ENCODE peak calls at places on chromosomes 11 and 22, in five cellular contexts. One of them, this sample, is unnamed.

GRCh38 chr22:29886601-29887000 is 3.6 kb downstream of the MTMR3 start:
- DNase-seq in H9: no peak
- DNase-seq in H1: no peak
- DNase-seq in neuronal stem cell: no peak
- DNase-seq in IMR-90: no peak
- DNase-seq in this sample: no peak

GRCh38 chr11:73217131-73217809 is 811 bp upstream of the P2RY2 start:
- DNase-seq in IMR-90: no peak
- DNase-seq in H9: no peak
- DNase-seq in H1: no peak
- DNase-seq in neuronal stem cell: no peak
- DNase-seq in this sample: no peak

GRCh38 chr11:129408865-129409444 is 33.3 kb downstream of the BARX2 start:
- DNase-seq in H1: no peak
- DNase-seq in H9: no peak
- DNase-seq in neuronal stem cell: no peak
- DNase-seq in IMR-90: no peak
- DNase-seq in this sample: no peak

GRCh38 chr22:40512426-40513136 is 123.9 kb downstream of the MRTFA start:
- DNase-seq in H9: no peak
- DNase-seq in IMR-90: peak; percentile 99
- DNase-seq in H1: no peak
- DNase-seq in neuronal stem cell: no peak
- DNase-seq in this sample: peak; percentile 96

GRCh38 chr11:95684701-95685100 is 104.9 kb downstream of the FAM76B start:
- DNase-seq in H9: no peak
- DNase-seq in H1: no peak
- DNase-seq in neuronal stem cell: no peak
- DNase-seq in IMR-90: no peak
- DNase-seq in this sample: no peak

GRCh38 chr11:118283311-118283636 is 19.2 kb upstream of the MPZL2 start:
- DNase-seq in IMR-90: no peak
- DNase-seq in neuronal stem cell: no peak
- DNase-seq in H9: no peak
- DNase-seq in H1: no peak
- DNase-seq in this sample: no peak

GRCh38 chr11:76863196-76863777 is 2.6 kb downstream of the ACER3 start:
- DNase-seq in H9: no peak
- DNase-seq in neuronal stem cell: no peak
- DNase-seq in H1: no peak
- DNase-seq in IMR-90: no peak
- DNase-seq in this sample: peak; percentile 27

GRCh38 chr11:27217948-27218410 is 145.0 kb downstream of the CCDC34 start:
- DNase-seq in IMR-90: peak; percentile 88
- DNase-seq in H9: no peak
- DNase-seq in neuronal stem cell: no peak
- DNase-seq in H1: peak; percentile 14
- DNase-seq in this sample: peak; percentile 69

GRCh38 chr11:7609521-7609920 is 63.8 kb downstream of the CYB5R2 start:
- DNase-seq in H1: no peak
- DNase-seq in IMR-90: peak; percentile 31
- DNase-seq in neuronal stem cell: no peak
- DNase-seq in H9: no peak
- DNase-seq in this sample: peak; percentile 25

GRCh38 chr11:1163911-1164735 is 6.4 kb downstream of the MUC5AC start:
- DNase-seq in H9: no peak
- DNase-seq in neuronal stem cell: no peak
- DNase-seq in IMR-90: no peak
- DNase-seq in H1: no peak
- DNase-seq in this sample: no peak

GRCh38 chr11:59755701-59756495 is 722 bp downstream of the STX3 start:
- DNase-seq in IMR-90: peak; percentile 63
- DNase-seq in neuronal stem cell: peak; percentile 51
- DNase-seq in H1: peak; percentile 81
- DNase-seq in H9: peak; percentile 71
- DNase-seq in this sample: peak; percentile 65

GRCh38 chr11:44316388-44317240 is 6.7 kb upstream of the ALX4 start:
- DNase-seq in IMR-90: no peak
- DNase-seq in H9: no peak
- DNase-seq in H1: peak; percentile 81
- DNase-seq in neuronal stem cell: no peak
- DNase-seq in this sample: no peak

GRCh38 chr11:1197886-1198765 is 24.7 kb upstream of the MUC5B start:
- DNase-seq in neuronal stem cell: no peak
- DNase-seq in IMR-90: no peak
- DNase-seq in H9: peak; percentile 54
- DNase-seq in H1: no peak
- DNase-seq in this sample: no peak

GRCh38 chr11:12818333-12819015 is 144.3 kb downstream of the TEAD1 start:
- DNase-seq in IMR-90: peak; percentile 89
- DNase-seq in neuronal stem cell: no peak
- DNase-seq in H1: no peak
- DNase-seq in H9: no peak
- DNase-seq in this sample: peak; percentile 80

GRCh38 chr11:45941285-45941684 is 18.8 kb downstream of the LARGE2 start:
- DNase-seq in H9: no peak
- DNase-seq in H1: no peak
- DNase-seq in IMR-90: no peak
- DNase-seq in neuronal stem cell: no peak
- DNase-seq in this sample: no peak

GRCh38 chr11:68213135-68213515 is at the start of gene KMT5B:
- DNase-seq in IMR-90: peak; percentile 54
- DNase-seq in H9: no peak
- DNase-seq in neuronal stem cell: peak; percentile 64
- DNase-seq in H1: peak; percentile 83
- DNase-seq in this sample: peak; percentile 65

GRCh38 chr11:68213555-68214172 is 568 bp upstream of the KMT5B start:
- DNase-seq in neuronal stem cell: peak; percentile 95
- DNase-seq in H9: peak; percentile 84
- DNase-seq in IMR-90: peak; percentile 96
- DNase-seq in H1: peak; percentile 93
- DNase-seq in this sample: peak; percentile 94

GRCh38 chr11:68215524-68216170 is 2.6 kb upstream of the KMT5B start:
- DNase-seq in H1: no peak
- DNase-seq in H9: no peak
- DNase-seq in IMR-90: no peak
- DNase-seq in neuronal stem cell: no peak
- DNase-seq in this sample: no peak

GRCh38 chr11:68215087-68215445 is 2.0 kb upstream of the KMT5B start:
- DNase-seq in IMR-90: no peak
- DNase-seq in H9: peak; percentile 43
- DNase-seq in neuronal stem cell: no peak
- DNase-seq in H1: no peak
- DNase-seq in this sample: no peak

DNA sequence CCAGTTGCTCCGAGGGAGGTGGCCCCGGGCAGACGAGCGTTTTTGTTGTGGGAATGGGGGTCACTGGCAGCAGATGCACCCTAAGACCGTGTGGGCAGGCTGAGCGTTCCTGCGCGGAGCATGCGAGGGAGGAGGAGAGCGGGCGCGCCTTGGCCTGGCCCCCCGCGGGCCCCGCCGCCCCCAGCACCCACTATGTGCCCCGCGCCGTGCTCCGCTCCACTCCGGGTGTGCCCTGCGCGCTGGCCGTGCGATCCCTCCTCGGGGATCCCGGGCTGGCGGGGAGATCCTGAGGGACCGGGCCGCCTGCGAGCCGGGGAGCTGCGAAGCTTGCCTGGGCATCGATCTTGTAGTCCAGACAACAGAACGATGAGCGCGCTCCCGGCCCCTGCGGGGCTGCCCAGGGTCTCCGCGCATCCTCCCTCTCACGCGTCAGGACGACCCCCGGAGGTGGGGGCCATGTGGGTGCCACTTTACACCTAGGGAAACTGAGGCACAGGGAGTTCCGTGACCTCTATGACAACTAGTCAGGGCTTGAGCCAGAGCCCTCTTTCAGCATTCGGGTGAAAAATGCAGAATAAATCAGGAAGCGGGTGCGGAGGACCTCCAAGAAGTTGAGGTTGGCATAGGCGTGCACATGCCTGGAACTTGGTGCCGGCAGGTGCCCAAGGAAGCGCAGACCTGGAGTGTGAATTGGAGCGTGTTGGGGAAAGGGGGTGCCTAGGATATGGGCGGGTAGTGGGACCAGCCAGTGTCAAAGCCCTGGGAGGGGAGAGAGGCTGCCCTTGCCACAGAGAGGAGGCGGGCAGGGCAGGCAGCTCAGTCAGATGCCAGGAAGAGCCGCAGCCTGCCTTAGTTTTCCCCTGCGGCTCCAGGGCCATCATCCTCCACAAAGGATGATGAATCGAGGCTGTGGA is 1.3 kb upstream of the KMT5B start:
- DNase-seq in H1: peak; percentile 74
- DNase-seq in IMR-90: no peak
- DNase-seq in H9: peak; percentile 43
- DNase-seq in neuronal stem cell: no peak
- DNase-seq in this sample: no peak
- H3K14ac ChIP-seq in H1: no peak overlapping the region
- H3K14ac ChIP-seq in IMR-90: peak overlapping the region; percentile 96
- H3K14ac ChIP-seq in H9: peak overlapping the region; percentile 85
- H3K14ac ChIP-seq in neuronal stem cell: peak overlapping the region; percentile 25
- H3K14ac ChIP-seq in this sample: peak overlapping the region; percentile 99

GRCh38 chr22:49481651-49482399 is 345.8 kb downstream of the BRD1 start:
- DNase-seq in neuronal stem cell: no peak
- DNase-seq in H9: no peak
- DNase-seq in H1: no peak
- DNase-seq in IMR-90: no peak
- DNase-seq in this sample: no peak

GRCh38 chr22:49480896-49481650 is 346.6 kb downstream of the BRD1 start:
- DNase-seq in H1: no peak
- DNase-seq in H9: no peak
- DNase-seq in IMR-90: no peak
- DNase-seq in neuronal stem cell: no peak
- DNase-seq in this sample: no peak

GRCh38 chr22:49482811-49483210 is 344.9 kb downstream of the BRD1 start:
- DNase-seq in IMR-90: no peak
- DNase-seq in neuronal stem cell: no peak
- DNase-seq in H1: no peak
- DNase-seq in H9: no peak
- DNase-seq in this sample: no peak

GRCh38 chr22:49483946-49484345 is 343.7 kb downstream of the BRD1 start:
- DNase-seq in IMR-90: no peak
- DNase-seq in neuronal stem cell: no peak
- DNase-seq in H9: no peak
- DNase-seq in H1: no peak
- DNase-seq in this sample: no peak

GRCh38 chr22:49483281-49483905 is 344.3 kb downstream of the BRD1 start:
- DNase-seq in neuronal stem cell: no peak
- DNase-seq in IMR-90: no peak
- DNase-seq in H1: no peak
- DNase-seq in H9: peak; percentile 22
- DNase-seq in this sample: no peak
- H2AK5ac ChIP-seq in neuronal stem cell: peak overlapping the region; percentile 15
- H2AK5ac ChIP-seq in IMR-90: no peak overlapping the region
- H2AK5ac ChIP-seq in H1: peak overlapping the region; percentile 28
- H2AK5ac ChIP-seq in H9: no peak overlapping the region
- H2AK5ac ChIP-seq in this sample: no peak overlapping the region

DNA sequence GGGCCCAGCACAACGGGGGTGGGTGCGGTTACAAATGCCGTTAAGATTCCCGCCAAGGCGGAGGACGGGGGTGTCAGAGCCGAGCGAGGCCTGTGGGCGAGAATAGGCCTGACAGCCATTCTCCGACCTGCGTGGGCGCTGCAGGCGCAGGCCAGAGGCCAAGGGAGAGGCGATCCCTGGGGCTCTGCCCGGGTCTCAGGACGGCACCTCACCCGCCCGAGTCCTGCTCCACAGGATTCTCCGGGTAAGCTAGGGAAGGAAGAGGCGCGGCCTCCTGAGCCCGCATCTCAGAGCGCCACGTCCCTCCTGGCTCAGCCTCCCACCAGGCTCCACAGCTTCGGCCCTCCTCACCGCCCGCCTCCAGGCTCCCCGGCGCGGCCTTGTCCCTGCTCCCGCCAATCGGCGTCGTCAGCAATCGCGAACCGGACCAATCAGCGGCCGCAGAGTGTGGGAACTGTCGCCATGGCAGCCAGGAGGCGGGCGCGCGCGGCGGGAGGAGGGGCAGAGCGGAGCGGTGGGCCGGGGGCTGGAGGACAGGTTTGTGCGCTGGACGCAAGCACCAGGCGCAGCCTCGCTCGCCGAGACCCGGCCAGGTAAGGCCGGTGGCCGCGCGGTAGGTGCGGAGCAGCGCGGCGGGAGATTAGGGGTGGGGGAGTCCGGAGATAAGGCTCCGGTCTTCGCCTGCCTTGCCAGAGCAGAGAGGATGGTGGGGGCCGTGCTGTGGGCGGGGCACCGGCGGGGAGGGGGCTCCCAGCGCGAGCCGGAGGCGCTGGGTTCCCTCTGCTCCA is at the start of gene NUCB2:
- DNase-seq in H9: peak; percentile 98
- DNase-seq in IMR-90: peak; percentile 93
- DNase-seq in H1: peak; percentile 100
- DNase-seq in neuronal stem cell: peak; percentile 97
- DNase-seq in this sample: peak; percentile 99
- H3K14ac ChIP-seq in H9: peak within 1 kb of the TSS; percentile 63
- H3K14ac ChIP-seq in IMR-90: peak within 1 kb of the TSS; percentile 91
- H3K14ac ChIP-seq in H1: peak within 1 kb of the TSS; percentile 66
- H3K14ac ChIP-seq in neuronal stem cell: peak within 1 kb of the TSS; percentile 58
- H3K14ac ChIP-seq in this sample: peak within 1 kb of the TSS; percentile 98

GRCh38 chr11:19727246-19727645 is 14.6 kb downstream of the NAV2 start:
- DNase-seq in neuronal stem cell: no peak
- DNase-seq in IMR-90: peak; percentile 80
- DNase-seq in H9: no peak
- DNase-seq in H1: no peak
- DNase-seq in this sample: no peak

GRCh38 chr11:19722702-19723101 is 10.1 kb downstream of the NAV2 start:
- DNase-seq in IMR-90: peak; percentile 36
- DNase-seq in H9: no peak
- DNase-seq in neuronal stem cell: no peak
- DNase-seq in H1: no peak
- DNase-seq in this sample: no peak

GRCh38 chr11:19723572-19724342 is 11.1 kb downstream of the NAV2 start:
- DNase-seq in IMR-90: peak; percentile 55
- DNase-seq in neuronal stem cell: no peak
- DNase-seq in H9: no peak
- DNase-seq in H1: no peak
- DNase-seq in this sample: no peak

GRCh38 chr11:19724765-19725164 is 12.1 kb downstream of the NAV2 start:
- DNase-seq in neuronal stem cell: no peak
- DNase-seq in H9: no peak
- DNase-seq in IMR-90: no peak
- DNase-seq in H1: no peak
- DNase-seq in this sample: no peak

DNA sequence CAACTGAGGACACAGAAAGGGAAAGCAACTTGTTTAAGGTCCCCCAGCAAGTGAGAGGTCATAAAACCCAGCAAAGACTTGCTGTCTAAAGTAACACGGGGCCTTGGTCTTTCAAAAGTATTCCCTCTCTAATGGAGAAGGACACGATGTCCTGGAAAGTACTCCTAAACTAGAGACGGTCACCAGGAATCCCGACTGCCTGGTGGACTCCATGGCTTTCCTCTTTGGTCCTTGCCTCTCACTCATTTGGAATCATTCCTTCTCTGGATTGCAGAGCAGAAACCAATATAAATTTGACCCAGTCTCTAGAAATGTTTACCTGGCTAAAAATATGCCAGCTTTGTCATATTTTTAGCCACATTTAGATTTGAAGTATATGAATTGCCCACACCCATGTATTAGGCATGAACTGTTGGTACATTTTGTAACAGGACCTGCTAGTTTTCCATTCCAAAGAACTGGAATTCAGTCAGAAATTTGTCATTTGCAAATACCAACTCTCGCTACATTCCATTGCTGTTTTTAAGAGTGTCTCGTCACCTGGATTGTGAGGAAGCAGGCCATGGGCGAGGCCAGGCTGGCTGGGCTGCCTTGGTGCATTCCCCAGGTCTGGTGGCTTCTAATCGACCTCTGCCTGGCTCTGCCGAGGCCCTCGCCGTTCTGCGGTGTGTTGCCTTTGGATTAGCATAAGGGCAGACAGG is 12.9 kb downstream of the NAV2 start:
- DNase-seq in H9: no peak
- DNase-seq in neuronal stem cell: no peak
- DNase-seq in IMR-90: no peak
- DNase-seq in H1: no peak
- DNase-seq in this sample: peak; percentile 98
- H2AK5ac ChIP-seq in H9: no peak overlapping the region
- H2AK5ac ChIP-seq in neuronal stem cell: no peak overlapping the region
- H2AK5ac ChIP-seq in IMR-90: no peak overlapping the region
- H2AK5ac ChIP-seq in H1: no peak overlapping the region
- H2AK5ac ChIP-seq in this sample: peak overlapping the region; percentile 27

This sample was measured in trophoblast cell.